ENCODE peak calls at places on chromosomes 2 and 18, in eight cellular contexts. One of them, this sample, is unnamed.

GRCh38 chr2:19349911-19350677 is 8.3 kb downstream of the OSR1 start:
- DNase-seq in GM23248: peak; percentile 39
- DNase-seq in IMR-90: no peak
- DNase-seq in CD8-positive, alpha-beta memory T cell: peak; percentile 48
- DNase-seq in colonic mucosa: peak; percentile 68
- DNase-seq in fibroblast of lung: peak; percentile 68
- DNase-seq in tibial artery: peak; percentile 59
- DNase-seq in right lobe of liver: peak; percentile 79
- DNase-seq in this sample: peak; percentile 48

GRCh38 chr2:47015206-47015605 is 99.6 kb upstream of the MCFD2 start:
- DNase-seq in CD8-positive, alpha-beta memory T cell: no peak
- DNase-seq in GM23248: no peak
- DNase-seq in IMR-90: no peak
- DNase-seq in tibial artery: no peak
- DNase-seq in fibroblast of lung: no peak
- DNase-seq in colonic mucosa: no peak
- DNase-seq in right lobe of liver: no peak
- DNase-seq in this sample: no peak

GRCh38 chr2:227503433-227504406 is 31.8 kb downstream of the AGFG1 start:
- DNase-seq in right lobe of liver: no peak
- DNase-seq in fibroblast of lung: peak; percentile 68
- DNase-seq in colonic mucosa: peak; percentile 72
- DNase-seq in IMR-90: peak; percentile 57
- DNase-seq in GM23248: peak; percentile 88
- DNase-seq in tibial artery: peak; percentile 57
- DNase-seq in CD8-positive, alpha-beta memory T cell: no peak
- DNase-seq in this sample: no peak

GRCh38 chr18:78178812-78179211 is 800.8 kb upstream of the SALL3 start:
- DNase-seq in tibial artery: no peak
- DNase-seq in colonic mucosa: no peak
- DNase-seq in CD8-positive, alpha-beta memory T cell: no peak
- DNase-seq in right lobe of liver: no peak
- DNase-seq in IMR-90: no peak
- DNase-seq in fibroblast of lung: no peak
- DNase-seq in GM23248: no peak
- DNase-seq in this sample: no peak

GRCh38 chr2:120283649-120284048 is 31.0 kb downstream of the RALB start:
- DNase-seq in tibial artery: no peak
- DNase-seq in CD8-positive, alpha-beta memory T cell: no peak
- DNase-seq in right lobe of liver: no peak
- DNase-seq in fibroblast of lung: peak; percentile 52
- DNase-seq in GM23248: no peak
- DNase-seq in IMR-90: peak; percentile 63
- DNase-seq in colonic mucosa: no peak
- DNase-seq in this sample: no peak

GRCh38 chr2:119315241-119315925 is 51.3 kb downstream of the C2orf76 start:
- DNase-seq in CD8-positive, alpha-beta memory T cell: no peak
- DNase-seq in IMR-90: no peak
- DNase-seq in fibroblast of lung: no peak
- DNase-seq in right lobe of liver: no peak
- DNase-seq in colonic mucosa: no peak
- DNase-seq in GM23248: peak; percentile 5
- DNase-seq in tibial artery: no peak
- DNase-seq in this sample: no peak

GRCh38 chr18:48902856-48903601 is 47.7 kb downstream of the SMAD7 start:
- DNase-seq in GM23248: peak; percentile 44
- DNase-seq in right lobe of liver: no peak
- DNase-seq in colonic mucosa: no peak
- DNase-seq in tibial artery: peak; percentile 87
- DNase-seq in CD8-positive, alpha-beta memory T cell: no peak
- DNase-seq in fibroblast of lung: peak; percentile 86
- DNase-seq in IMR-90: peak; percentile 34
- DNase-seq in this sample: no peak

GRCh38 chr2:104861295-104862060 is 7.6 kb downstream of the POU3F3 start:
- DNase-seq in CD8-positive, alpha-beta memory T cell: no peak
- DNase-seq in GM23248: no peak
- DNase-seq in right lobe of liver: no peak
- DNase-seq in colonic mucosa: no peak
- DNase-seq in tibial artery: no peak
- DNase-seq in fibroblast of lung: no peak
- DNase-seq in IMR-90: no peak
- DNase-seq in this sample: no peak

GRCh38 chr2:180747728-180748127 is 232.7 kb upstream of the UBE2E3 start:
- DNase-seq in GM23248: no peak
- DNase-seq in tibial artery: no peak
- DNase-seq in colonic mucosa: no peak
- DNase-seq in IMR-90: peak; percentile 10
- DNase-seq in right lobe of liver: no peak
- DNase-seq in CD8-positive, alpha-beta memory T cell: no peak
- DNase-seq in fibroblast of lung: peak; percentile 54
- DNase-seq in this sample: no peak

GRCh38 chr2:1600191-1601063 is 143.9 kb downstream of the PXDN start:
- DNase-seq in CD8-positive, alpha-beta memory T cell: no peak
- DNase-seq in tibial artery: no peak
- DNase-seq in fibroblast of lung: no peak
- DNase-seq in GM23248: no peak
- DNase-seq in colonic mucosa: no peak
- DNase-seq in right lobe of liver: peak; percentile 27
- DNase-seq in IMR-90: peak; percentile 76
- DNase-seq in this sample: no peak

GRCh38 chr18:64037812-64038414 is 68.0 kb downstream of the SERPINB8 start:
- DNase-seq in fibroblast of lung: peak; percentile 12
- DNase-seq in CD8-positive, alpha-beta memory T cell: no peak
- DNase-seq in GM23248: peak; percentile 15
- DNase-seq in IMR-90: peak; percentile 11
- DNase-seq in colonic mucosa: no peak
- DNase-seq in tibial artery: no peak
- DNase-seq in right lobe of liver: no peak
- DNase-seq in this sample: peak; percentile 62

GRCh38 chr2:25824216-25824615 is 54.1 kb downstream of the ASXL2 start:
- DNase-seq in GM23248: no peak
- DNase-seq in tibial artery: no peak
- DNase-seq in right lobe of liver: no peak
- DNase-seq in IMR-90: no peak
- DNase-seq in fibroblast of lung: no peak
- DNase-seq in CD8-positive, alpha-beta memory T cell: no peak
- DNase-seq in colonic mucosa: no peak
- DNase-seq in this sample: no peak

DNA sequence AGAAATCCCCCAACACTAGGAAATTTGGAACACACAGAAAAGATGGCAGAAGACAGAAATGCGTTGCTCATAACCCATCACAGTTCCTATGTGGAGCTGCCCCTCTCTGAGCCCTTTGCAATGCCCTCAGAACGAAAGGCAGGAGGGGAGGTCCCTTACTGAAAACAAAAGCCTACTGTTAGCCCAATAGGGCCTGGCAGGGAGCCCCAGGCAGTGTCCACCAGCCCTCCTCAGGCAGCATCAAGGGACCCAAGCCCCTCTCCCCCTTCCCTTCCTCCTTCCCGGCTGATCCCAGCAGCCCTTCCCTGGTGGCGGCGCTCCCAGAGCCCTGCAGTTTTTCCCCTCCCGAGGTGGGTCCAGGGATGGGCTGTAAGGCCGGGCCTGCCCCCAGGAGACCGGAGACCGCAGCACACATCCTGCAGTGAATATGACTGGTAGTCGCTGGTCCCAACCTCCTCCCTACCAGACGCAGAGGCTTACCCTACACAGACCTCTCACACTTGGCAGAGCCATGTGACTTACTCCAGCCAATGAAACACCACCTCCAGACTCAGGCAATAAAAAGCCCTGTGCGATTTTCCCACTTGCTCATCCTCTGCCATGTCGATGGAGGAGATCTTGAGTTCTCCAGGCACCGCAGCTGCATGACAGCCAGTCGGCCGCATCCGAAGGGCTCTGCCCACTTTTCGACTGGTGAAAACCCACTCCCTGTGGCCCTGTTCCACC is 19.4 kb upstream of the DUSP2 start:
- DNase-seq in right lobe of liver: no peak
- DNase-seq in tibial artery: no peak
- DNase-seq in fibroblast of lung: no peak
- DNase-seq in CD8-positive, alpha-beta memory T cell: peak; percentile 56
- DNase-seq in GM23248: no peak
- DNase-seq in IMR-90: no peak
- DNase-seq in colonic mucosa: no peak
- DNase-seq in this sample: no peak
- H3K4me3 ChIP-seq in right lobe of liver: no peak overlapping the region
- H3K4me3 ChIP-seq in tibial artery: no peak overlapping the region
- H3K4me3 ChIP-seq in fibroblast of lung: no peak overlapping the region
- H3K4me3 ChIP-seq in CD8-positive, alpha-beta memory T cell: peak overlapping the region; percentile 54
- H3K4me3 ChIP-seq in GM23248: no peak overlapping the region
- H3K4me3 ChIP-seq in IMR-90: no peak overlapping the region
- H3K4me3 ChIP-seq in colonic mucosa: no peak overlapping the region
- H3K4me3 ChIP-seq in this sample: no peak overlapping the region

GRCh38 chr2:43107679-43108078 is 118.7 kb downstream of the ZFP36L2 start:
- DNase-seq in right lobe of liver: no peak
- DNase-seq in colonic mucosa: no peak
- DNase-seq in tibial artery: no peak
- DNase-seq in CD8-positive, alpha-beta memory T cell: no peak
- DNase-seq in fibroblast of lung: no peak
- DNase-seq in GM23248: no peak
- DNase-seq in IMR-90: no peak
- DNase-seq in this sample: no peak

GRCh38 chr2:43104763-43105162 is 121.6 kb downstream of the ZFP36L2 start:
- DNase-seq in fibroblast of lung: no peak
- DNase-seq in colonic mucosa: no peak
- DNase-seq in CD8-positive, alpha-beta memory T cell: no peak
- DNase-seq in IMR-90: no peak
- DNase-seq in GM23248: no peak
- DNase-seq in right lobe of liver: no peak
- DNase-seq in tibial artery: no peak
- DNase-seq in this sample: no peak

GRCh38 chr2:43109261-43109743 is 117.1 kb downstream of the ZFP36L2 start:
- DNase-seq in tibial artery: no peak
- DNase-seq in CD8-positive, alpha-beta memory T cell: no peak
- DNase-seq in fibroblast of lung: no peak
- DNase-seq in right lobe of liver: no peak
- DNase-seq in colonic mucosa: no peak
- DNase-seq in GM23248: no peak
- DNase-seq in IMR-90: no peak
- DNase-seq in this sample: no peak

GRCh38 chr2:43105586-43106562 is 120.5 kb downstream of the ZFP36L2 start:
- DNase-seq in IMR-90: peak; percentile 73
- DNase-seq in right lobe of liver: no peak
- DNase-seq in GM23248: peak; percentile 57
- DNase-seq in CD8-positive, alpha-beta memory T cell: no peak
- DNase-seq in tibial artery: peak; percentile 72
- DNase-seq in fibroblast of lung: peak; percentile 59
- DNase-seq in colonic mucosa: peak; percentile 67
- DNase-seq in this sample: no peak

DNA sequence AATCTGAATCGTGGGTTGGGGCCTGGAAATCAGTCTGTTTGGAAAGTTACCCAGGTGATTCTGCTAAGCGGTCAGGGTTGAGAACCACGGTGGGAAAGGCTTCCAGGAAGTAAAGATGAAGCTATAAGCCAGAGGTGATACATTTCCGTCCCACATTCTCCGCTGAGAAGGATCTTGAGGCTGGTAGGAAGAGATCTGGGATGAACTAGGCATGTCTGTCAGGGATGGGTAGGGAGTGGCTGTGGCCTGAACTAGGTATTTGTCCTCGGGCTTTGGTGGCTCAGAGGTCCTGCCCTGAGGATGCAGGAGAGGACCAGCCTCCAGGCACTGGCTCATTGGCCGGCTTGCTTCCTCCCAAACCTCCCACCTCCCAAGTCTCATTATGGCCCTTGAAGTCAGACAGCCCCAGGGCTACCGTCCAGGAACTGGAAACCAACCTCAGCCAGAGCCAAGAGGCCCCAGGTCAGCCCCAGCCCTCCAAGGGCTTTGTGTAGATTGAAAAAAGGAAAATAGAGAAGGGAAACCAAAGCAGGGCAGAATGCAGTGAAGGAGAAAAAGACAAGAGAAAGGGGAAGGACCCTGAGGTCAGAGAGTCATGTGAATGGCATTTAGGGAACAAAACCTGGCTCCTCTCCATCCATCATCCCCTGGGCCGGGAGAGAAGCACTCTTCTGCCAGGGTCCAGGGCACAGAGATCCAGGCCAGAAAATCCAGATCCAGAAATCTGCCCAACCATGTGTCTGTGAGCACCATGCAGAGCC is 119.5 kb downstream of the ZFP36L2 start:
- DNase-seq in fibroblast of lung: no peak
- DNase-seq in right lobe of liver: no peak
- DNase-seq in colonic mucosa: no peak
- DNase-seq in CD8-positive, alpha-beta memory T cell: no peak
- DNase-seq in IMR-90: no peak
- DNase-seq in GM23248: no peak
- DNase-seq in tibial artery: no peak
- DNase-seq in this sample: no peak
- H3K4me1 ChIP-seq in fibroblast of lung: peaks cover 30% of the 10 kb centered on the region
- H3K4me1 ChIP-seq in right lobe of liver: no peaks in the 10 kb centered on the region
- H3K4me1 ChIP-seq in colonic mucosa: no peaks in the 10 kb centered on the region
- H3K4me1 ChIP-seq in CD8-positive, alpha-beta memory T cell: no peaks in the 10 kb centered on the region
- H3K4me1 ChIP-seq in IMR-90: peaks cover 53% of the 10 kb centered on the region
- H3K4me1 ChIP-seq in GM23248: peaks cover 27% of the 10 kb centered on the region
- H3K4me1 ChIP-seq in tibial artery: no peaks in the 10 kb centered on the region
- H3K4me1 ChIP-seq in this sample: no peaks in the 10 kb centered on the region

DNA sequence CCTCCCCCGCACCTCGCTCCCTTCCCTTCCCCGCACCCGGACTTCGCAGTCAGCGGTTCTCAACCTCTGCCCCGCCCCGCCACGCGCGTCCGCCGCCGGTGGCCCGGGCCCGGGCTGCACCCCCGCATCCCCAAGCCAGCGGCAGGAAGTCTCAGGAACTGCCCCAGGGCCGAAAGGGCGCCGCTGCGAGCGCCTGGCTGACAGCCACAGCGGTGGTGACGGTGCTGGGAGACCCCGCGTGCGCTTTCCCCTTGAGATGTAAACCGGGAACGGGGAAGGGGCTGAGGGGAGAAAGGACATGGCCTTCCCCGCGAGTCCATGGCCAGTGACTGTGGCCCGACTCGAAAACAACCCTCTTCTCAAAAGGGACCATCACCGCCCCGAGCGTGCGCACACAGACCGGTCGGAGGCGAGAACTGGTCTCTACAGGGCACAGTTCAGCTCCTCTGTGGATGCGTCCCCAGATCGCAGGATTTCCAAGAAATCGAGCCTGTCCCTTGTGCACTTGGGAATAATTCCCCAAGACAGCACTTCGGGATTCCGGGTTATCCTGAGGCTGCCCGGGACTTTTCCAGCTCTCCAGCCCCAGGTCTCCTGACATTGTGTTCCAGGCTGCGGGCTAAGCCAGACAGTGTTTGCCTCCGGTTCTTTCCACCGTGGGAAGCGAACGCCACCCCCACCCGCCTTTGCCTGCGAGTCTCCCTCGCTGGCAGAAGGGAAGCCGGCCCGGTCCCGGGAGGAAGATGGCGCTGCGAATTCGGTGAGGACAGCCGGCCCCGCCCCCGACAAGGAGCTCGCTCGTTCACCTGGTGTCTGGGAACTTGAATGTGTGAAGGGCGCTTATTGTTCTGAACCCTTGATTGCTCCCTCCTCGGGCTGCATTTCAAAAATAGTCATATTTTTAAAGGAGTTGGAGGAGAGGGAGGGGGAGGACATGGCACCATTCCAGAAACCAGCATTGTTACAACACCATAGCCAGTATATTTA is 2.7 kb downstream of the LRATD1 start:
- DNase-seq in colonic mucosa: peak; percentile 89
- DNase-seq in fibroblast of lung: peak; percentile 72
- DNase-seq in tibial artery: peak; percentile 55
- DNase-seq in right lobe of liver: peak; percentile 83
- DNase-seq in IMR-90: peak; percentile 16
- DNase-seq in GM23248: peak; percentile 79
- DNase-seq in CD8-positive, alpha-beta memory T cell: no peak
- DNase-seq in this sample: peak; percentile 4
- H3K27me3 ChIP-seq in colonic mucosa: no peaks in the 10 kb centered on the region
- H3K27me3 ChIP-seq in fibroblast of lung: peaks cover 20% of the 10 kb centered on the region
- H3K27me3 ChIP-seq in tibial artery: no peaks in the 10 kb centered on the region
- H3K27me3 ChIP-seq in right lobe of liver: peaks cover 12% of the 10 kb centered on the region
- H3K27me3 ChIP-seq in IMR-90: peaks cover 25% of the 10 kb centered on the region
- H3K27me3 ChIP-seq in GM23248: peaks cover 28% of the 10 kb centered on the region
- H3K27me3 ChIP-seq in CD8-positive, alpha-beta memory T cell: peaks cover 13% of the 10 kb centered on the region
- H3K27me3 ChIP-seq in this sample: peaks cover 87% of the 10 kb centered on the region

GRCh38 chr2:70084973-70085710 is 2.1 kb upstream of the PCBP1 start:
- DNase-seq in IMR-90: no peak
- DNase-seq in tibial artery: no peak
- DNase-seq in fibroblast of lung: no peak
- DNase-seq in CD8-positive, alpha-beta memory T cell: peak; percentile 60
- DNase-seq in GM23248: no peak
- DNase-seq in right lobe of liver: peak; percentile 78
- DNase-seq in colonic mucosa: peak; percentile 82
- DNase-seq in this sample: no peak
- H3K4me3 ChIP-seq in IMR-90: no peak overlapping the region
- H3K4me3 ChIP-seq in tibial artery: peak overlapping the region; percentile 71
- H3K4me3 ChIP-seq in fibroblast of lung: no peak overlapping the region
- H3K4me3 ChIP-seq in CD8-positive, alpha-beta memory T cell: peak overlapping the region; percentile 86
- H3K4me3 ChIP-seq in GM23248: peak overlapping the region; percentile 88
- H3K4me3 ChIP-seq in right lobe of liver: peak overlapping the region; percentile 0
- H3K4me3 ChIP-seq in colonic mucosa: no peak overlapping the region
- H3K4me3 ChIP-seq in this sample: peak overlapping the region; percentile 85

This sample was measured in A673.